ENCODE peak calls at places on chromosomes 13 and 19, in eight cellular contexts. K is body of pancreas, P is Calu3, I is glutamatergic neuron, M is IMR-90, A is testis, N is Caco-2, R is fibroblast of villous mesenchyme. Y is an unnamed sample.

GRCh38 chr19:44212865-44213346 is 574 bp downstream of the ZNF227 start:
- DNase-seq in P (no peak), R (peak), A (no peak), N (no peak), K (no peak), M (peak), I (no peak), Y (no peak)

GRCh38 chr13:59480857-59481256 is 682.9 kb downstream of the DIAPH3 start:
- DNase-seq in P (no peak), A (no peak), N (no peak), R (no peak), M (no peak), K (no peak), I (no peak), Y (no peak)

GRCh38 chr13:86425127-86425526 is 625.9 kb upstream of the SLITRK6 start:
- DNase-seq in R (no peak), M (no peak), I (no peak), K (no peak), P (no peak), A (no peak), N (no peak), Y (no peak)

GRCh38 chr19:31715249-31715944 is 366.2 kb upstream of the TSHZ3 start:
- DNase-seq in R (peak), I (no peak), P (no peak), K (no peak), N (no peak), M (no peak), A (no peak), Y (no peak)

GRCh38 chr19:58399903-58400637 is 4.6 kb downstream of the RNF225 start:
- DNase-seq in P (no peak), I (no peak), A (no peak), N (no peak), K (no peak), M (no peak), R (no peak), Y (no peak)

GRCh38 chr13:33244210-33244906 is 41.2 kb downstream of the STARD13 start:
- DNase-seq in A (no peak), I (no peak), N (no peak), R (no peak), K (no peak), P (no peak), M (no peak), Y (no peak)

GRCh38 chr19:18223860-18224524 is 2.2 kb downstream of the PDE4C start:
- DNase-seq in M (no peak), K (peak), P (peak), I (peak), N (peak), R (no peak), A (peak), Y (peak)

GRCh38 chr19:46838160-46838559 is 12.5 kb downstream of the AP2S1 start:
- DNase-seq in I (no peak), R (no peak), K (no peak), N (no peak), P (no peak), A (no peak), M (no peak), Y (no peak)

GRCh38 chr13:23922005-23922932 is 25.0 kb upstream of the C1QTNF9B start:
- DNase-seq in A (no peak), K (no peak), R (no peak), P (no peak), M (peak), I (no peak), N (no peak), Y (no peak)

GRCh38 chr19:11587302-11587972 is 9.8 kb upstream of the ZNF627 start:
- DNase-seq in A (peak), M (peak), R (peak), P (peak), K (peak), I (peak), N (peak), Y (peak)

GRCh38 chr13:50161052-50161451 is 145.8 kb downstream of the KCNRG start:
- DNase-seq in M (peak), A (no peak), I (no peak), N (no peak), P (no peak), K (no peak), R (peak), Y (no peak)

GRCh38 chr19:47353307-47353712 is 4.2 kb downstream of the DHX34 start:
- DNase-seq in I (no peak), A (no peak), N (no peak), K (peak), P (peak), M (no peak), R (no peak), Y (peak)

GRCh38 chr13:23715762-23716235 is 145.6 kb downstream of the TNFRSF19 start:
- DNase-seq in M (no peak), A (no peak), R (peak), K (peak), I (peak), P (peak), N (peak), Y (no peak)

GRCh38 chr13:37561031-37561430 is 37.5 kb downstream of the POSTN start:
- DNase-seq in I (no peak), N (no peak), M (peak), A (no peak), P (no peak), R (no peak), K (no peak), Y (no peak)

DNA sequence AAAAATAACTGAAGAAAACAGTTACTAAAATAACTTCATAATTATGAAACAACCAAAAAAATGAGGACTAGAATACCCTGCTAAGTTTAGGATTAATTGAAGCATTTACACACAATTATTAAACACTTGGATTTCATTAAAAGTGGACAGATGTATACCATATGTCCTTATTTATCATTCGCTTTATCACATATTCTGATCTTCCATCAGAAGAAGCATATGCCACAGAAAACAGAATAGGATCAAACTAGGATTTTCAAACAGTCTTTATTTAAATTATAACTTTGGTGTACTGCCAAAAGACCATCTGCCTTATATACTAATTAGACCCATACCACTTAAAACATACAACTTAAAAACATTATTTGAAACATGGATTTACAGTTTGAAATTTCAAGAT is 727.1 kb upstream of the KLHL1 start:
- DNase-seq in K (no peak), P (no peak), A (no peak), M (no peak), N (no peak), I (no peak), R (no peak), Y (no peak)
- TF ChIP-seq CTCF in K (no peak), P (no peak), A (no peak), M (no peak), N (no peak), I (no peak), R (no peak), Y (no peak)

DNA sequence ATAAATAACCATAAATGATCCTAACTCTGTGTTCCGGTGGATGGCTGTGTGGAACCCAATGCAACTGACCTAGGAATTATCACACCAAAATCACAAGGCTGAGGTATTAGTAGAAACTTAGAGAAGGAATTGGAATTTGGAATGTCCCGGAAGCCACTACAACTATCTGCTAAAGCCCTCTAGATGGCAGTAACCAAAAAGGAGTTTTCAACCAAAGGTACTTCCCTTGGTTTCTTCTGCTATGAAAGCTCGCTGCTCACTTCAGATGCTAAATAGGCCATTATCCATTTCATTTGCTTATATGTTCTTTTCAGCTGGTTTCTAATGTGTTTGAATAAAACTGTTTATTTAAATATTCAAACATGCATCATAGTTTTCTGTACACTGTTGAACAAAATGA is 1589.1 kb upstream of the SPRY2 start:
- DNase-seq in I (no peak), P (no peak), K (no peak), N (peak), A (no peak), M (no peak), R (no peak), Y (no peak)
- TF ChIP-seq CTCF in I (peak), P (no peak), K (peak), N (peak), A (no peak), M (no peak), R (no peak), Y (no peak)

GRCh38 chr19:19385900-19386339 is 19.6 kb upstream of the GATAD2A start:
- DNase-seq in I (peak), P (no peak), R (peak), K (no peak), M (no peak), A (no peak), N (no peak), Y (no peak)

GRCh38 chr19:19386373-19386869 is 19.1 kb upstream of the GATAD2A start:
- DNase-seq in A (no peak), P (no peak), K (no peak), N (peak), I (no peak), R (no peak), M (no peak), Y (no peak)

GRCh38 chr19:19387108-19387507 is 18.4 kb upstream of the GATAD2A start:
- DNase-seq in R (no peak), I (no peak), N (no peak), K (no peak), A (no peak), P (no peak), M (no peak), Y (no peak)

GRCh38 chr19:19384486-19384885 is 21.0 kb upstream of the GATAD2A start:
- DNase-seq in N (no peak), P (no peak), K (no peak), M (no peak), A (no peak), I (no peak), R (no peak), Y (no peak)

DNA sequence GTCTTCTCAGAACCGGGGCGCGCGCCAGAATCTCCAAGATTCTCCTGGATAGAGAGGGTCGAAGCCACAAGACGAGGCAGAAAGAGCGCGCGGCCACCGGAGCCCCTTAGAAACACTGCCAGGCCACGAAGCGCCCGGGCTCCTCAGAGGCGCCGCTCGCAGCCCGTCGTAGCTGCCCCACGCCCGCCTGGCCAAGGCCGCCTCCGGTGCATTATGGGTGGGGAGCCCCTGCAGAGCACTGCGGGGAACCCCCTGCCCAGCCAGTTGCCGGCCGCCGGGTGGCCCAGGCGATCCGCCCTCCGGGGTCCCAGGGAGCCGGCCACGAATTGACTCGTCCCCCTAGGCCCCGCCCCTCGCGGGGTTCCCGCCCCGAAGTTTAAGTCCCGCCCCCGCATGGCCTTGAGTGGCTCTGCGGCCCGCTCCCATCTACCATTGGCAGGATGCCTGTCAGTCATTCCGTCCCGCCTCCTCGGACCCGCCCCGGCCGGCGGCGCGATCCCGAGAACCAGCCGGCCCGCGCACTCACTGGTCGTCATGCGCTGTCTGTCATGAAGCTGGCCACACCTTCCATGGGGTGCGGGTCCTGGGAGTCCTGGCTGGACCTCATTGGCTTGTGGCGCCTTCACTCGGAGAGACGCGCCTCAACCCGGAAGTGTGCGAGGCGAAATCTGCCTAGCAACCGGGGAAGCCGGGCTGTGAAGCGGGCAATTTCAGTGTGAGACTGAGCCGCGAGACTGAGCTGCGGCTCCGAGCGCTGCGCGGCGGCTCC is 20.2 kb upstream of the GATAD2A start:
- DNase-seq in R (peak), K (peak), P (peak), M (peak), A (peak), N (peak), I (peak), Y (peak)
- TF ChIP-seq CTCF in R (peak), K (peak), P (no peak), M (peak), A (no peak), N (no peak), I (no peak), Y (peak)

GRCh38 chr19:5718579-5719273 is 1.2 kb downstream of the LONP1 start:
- DNase-seq in R (peak), A (no peak), N (peak), M (peak), K (no peak), P (peak), I (no peak), Y (no peak)

GRCh38 chr19:5717215-5717614 is 2.7 kb downstream of the LONP1 start:
- DNase-seq in M (no peak), P (no peak), K (no peak), N (no peak), A (no peak), I (no peak), R (no peak), Y (no peak)

GRCh38 chr19:5719274-5719960 is 529 bp downstream of the LONP1 start:
- DNase-seq in K (no peak), R (peak), I (no peak), P (no peak), N (peak), A (no peak), M (peak), Y (no peak)

GRCh38 chr19:5718032-5718578 is 1.8 kb downstream of the LONP1 start:
- DNase-seq in M (peak), I (no peak), R (peak), A (no peak), K (no peak), P (no peak), N (no peak), Y (no peak)

DNA sequence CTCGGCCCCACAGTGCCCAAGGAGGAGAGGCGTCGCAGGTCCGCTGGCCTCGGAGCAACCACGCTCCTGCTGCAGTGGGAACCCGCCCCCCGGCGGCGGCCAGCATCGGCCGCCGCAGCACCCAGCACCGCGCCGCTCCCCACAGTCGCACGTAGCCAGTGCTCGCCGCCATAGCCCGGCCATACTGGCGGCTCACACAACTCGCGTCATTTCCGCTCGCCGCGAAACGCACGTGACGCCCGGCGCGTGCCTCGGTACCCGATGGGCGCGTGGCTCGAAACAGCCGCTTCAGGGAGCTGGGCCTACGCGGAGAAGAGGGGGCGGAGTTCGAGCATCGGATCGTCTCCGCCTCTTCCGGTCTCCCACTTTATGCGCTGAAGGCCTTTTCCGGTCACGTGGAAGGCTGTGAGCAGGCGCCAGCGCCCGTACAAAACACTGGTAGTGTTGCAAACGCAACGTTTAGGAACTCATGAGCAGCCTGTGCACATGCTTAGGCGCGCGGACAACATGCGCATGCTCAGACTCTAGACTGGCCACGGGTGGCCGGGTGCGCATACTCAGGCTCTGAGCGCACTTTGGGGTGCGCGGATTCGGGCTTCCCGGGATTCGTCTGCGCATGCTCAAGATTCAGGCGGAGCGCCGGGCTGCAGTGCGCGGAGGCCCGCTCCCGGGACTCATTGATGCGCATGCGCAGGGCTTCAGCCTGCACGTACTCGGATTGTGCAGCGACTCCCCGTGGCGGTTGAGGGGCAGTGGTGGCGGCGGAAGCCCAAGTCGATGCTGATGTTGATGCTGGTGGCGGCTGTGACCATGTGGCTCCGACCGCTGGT is at the start of the genes CATSPERD and LONP1:
- DNase-seq in M (peak), K (peak), I (peak), A (peak), N (peak), P (peak), R (peak), Y (peak)
- TF ChIP-seq CTCF in M (peak), K (peak), I (peak), A (peak), N (peak), P (peak), R (peak), Y (peak)

DNA sequence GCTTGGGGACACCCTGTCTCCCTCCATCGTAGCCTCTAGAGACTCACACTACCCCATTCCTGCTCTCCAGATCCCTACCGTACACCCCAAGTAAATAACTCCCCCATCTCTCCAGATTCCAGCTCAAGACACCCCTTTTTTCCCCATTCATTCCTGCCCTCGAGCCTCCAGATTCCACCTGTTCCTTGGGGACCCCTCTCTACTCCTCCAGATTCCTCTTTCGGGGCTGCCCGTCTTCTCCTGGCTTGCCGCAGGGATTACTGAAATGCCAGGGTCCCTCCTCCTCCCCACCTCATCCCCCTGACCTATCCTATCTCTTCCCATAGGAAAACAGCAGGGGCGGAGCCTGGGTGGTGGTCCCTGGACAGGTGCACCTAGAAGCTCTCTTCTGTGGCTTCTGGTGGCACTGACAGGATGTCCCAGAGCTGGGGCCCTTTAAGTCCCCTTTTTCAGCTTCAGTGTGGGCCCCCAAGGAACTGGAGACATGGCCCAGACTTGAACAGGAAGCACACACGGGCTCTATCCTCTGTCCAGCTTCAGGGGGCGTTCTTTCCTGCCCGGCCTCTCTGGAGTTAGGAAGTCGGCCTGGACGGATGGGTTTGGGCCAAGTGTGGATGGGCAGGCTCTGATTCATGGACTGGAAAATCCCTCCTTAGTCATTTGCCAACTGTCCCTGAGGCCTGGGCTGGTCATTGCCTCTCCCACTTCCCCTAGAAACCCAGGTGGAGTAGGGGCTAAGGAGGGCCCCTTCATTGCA is 1.2 kb downstream of the ZSWIM4 start:
- DNase-seq in M (peak), P (peak), R (peak), A (peak), I (no peak), N (no peak), K (peak), Y (peak)
- TF ChIP-seq CTCF in M (peak), P (no peak), R (peak), A (no peak), I (no peak), N (no peak), K (no peak), Y (peak)

GRCh38 chr13:62125451-62125850 is 709.8 kb upstream of the PCDH20 start:
- DNase-seq in P (no peak), M (no peak), A (no peak), I (no peak), R (no peak), K (no peak), N (no peak), Y (no peak)

GRCh38 chr13:62122434-62122833 is 706.8 kb upstream of the PCDH20 start:
- DNase-seq in N (no peak), P (no peak), K (no peak), R (no peak), M (no peak), A (no peak), I (no peak), Y (no peak)

GRCh38 chr13:62123409-62123808 is 707.8 kb upstream of the PCDH20 start:
- DNase-seq in N (no peak), R (no peak), K (no peak), I (no peak), M (no peak), A (no peak), P (no peak), Y (no peak)

DNA sequence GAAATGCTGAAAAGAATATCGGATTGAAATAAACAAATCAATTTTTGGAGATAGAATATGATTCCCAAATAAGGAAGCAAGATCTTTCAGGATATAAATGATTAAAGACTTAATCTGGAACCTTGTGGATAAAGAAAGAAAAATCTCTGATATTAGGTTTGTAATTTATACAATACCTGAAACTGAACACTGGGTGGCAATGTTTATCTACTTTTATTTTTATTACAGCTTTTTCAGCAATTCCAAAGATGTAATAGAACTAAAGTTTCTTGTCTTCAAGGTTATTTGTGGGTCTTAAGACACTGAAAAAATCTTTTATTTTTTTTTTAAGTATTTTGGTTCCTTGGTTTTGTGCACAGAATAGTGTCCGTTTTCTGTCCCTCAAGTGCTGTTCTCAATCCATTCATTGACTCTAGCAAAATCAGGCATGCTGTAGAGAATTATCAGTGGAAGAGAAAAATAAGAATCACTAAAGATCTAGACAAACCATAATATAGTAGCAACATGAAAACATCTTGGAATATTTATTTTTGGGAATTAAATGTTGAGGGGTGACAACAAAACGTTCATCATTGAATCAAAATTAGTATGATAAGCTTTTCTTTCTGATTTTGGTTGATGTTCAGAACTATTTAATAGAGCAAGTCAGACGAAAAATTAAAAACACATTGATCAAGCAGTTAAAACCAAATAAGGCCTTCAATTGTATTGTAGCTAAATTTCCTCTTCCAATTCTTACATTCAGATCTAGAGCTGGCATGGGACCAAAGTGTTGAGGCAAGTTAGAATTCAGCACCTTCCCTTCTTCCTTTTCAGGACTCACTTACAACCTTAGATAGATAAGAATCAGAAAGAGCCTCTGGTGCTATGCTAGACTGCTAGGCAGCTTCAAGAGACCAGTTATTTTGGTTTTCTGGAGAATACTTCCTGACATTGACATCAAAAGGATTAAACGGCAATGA is 704.4 kb upstream of the PCDH20 start:
- DNase-seq in M (peak), N (no peak), P (no peak), I (no peak), A (no peak), K (no peak), R (peak), Y (no peak)
- TF ChIP-seq CTCF in M (peak), N (peak), P (no peak), I (peak), A (no peak), K (peak), R (peak), Y (peak)